ENCODE peak calls at places on chromosomes 5 and 9, in six cellular contexts. One of them, this sample, is unnamed.

GRCh38 chr5:8848997-8849585 is 696.8 kb downstream of the SEMA5A start:
- DNase-seq in activated T-cell treated with anti-CD3 and anti-CD28 coated beads, Interleukin-2, amount 50 U/mL, for 72 hours: no peak
- DNase-seq in iPS DF 19.7: no peak
- DNase-seq in cardiac fibroblast: peak
- DNase-seq in activated CD4-positive, alpha-beta T cell treated with anti-CD3 and anti-CD28 coated beads, Interleukin-2, amount 10 ng/mL, durations not matched to agents 7 days and 5 days: no peak
- DNase-seq in NCI-H1092: no peak
- DNase-seq in this sample: peak

GRCh38 chr5:9430306-9430705 is 115.6 kb downstream of the SEMA5A start:
- DNase-seq in activated T-cell treated with anti-CD3 and anti-CD28 coated beads, Interleukin-2, amount 50 U/mL, for 72 hours: no peak
- DNase-seq in iPS DF 19.7: no peak
- DNase-seq in cardiac fibroblast: no peak
- DNase-seq in activated CD4-positive, alpha-beta T cell treated with anti-CD3 and anti-CD28 coated beads, Interleukin-2, amount 10 ng/mL, durations not matched to agents 7 days and 5 days: no peak
- DNase-seq in NCI-H1092: no peak
- DNase-seq in this sample: no peak

GRCh38 chr5:1550287-1551076 is 26.7 kb upstream of the LPCAT1 start:
- DNase-seq in activated T-cell treated with anti-CD3 and anti-CD28 coated beads, Interleukin-2, amount 50 U/mL, for 72 hours: no peak
- DNase-seq in iPS DF 19.7: no peak
- DNase-seq in cardiac fibroblast: no peak
- DNase-seq in activated CD4-positive, alpha-beta T cell treated with anti-CD3 and anti-CD28 coated beads, Interleukin-2, amount 10 ng/mL, durations not matched to agents 7 days and 5 days: no peak
- DNase-seq in NCI-H1092: no peak
- DNase-seq in this sample: no peak

GRCh38 chr5:6545036-6545693 is 87.7 kb downstream of the NSUN2 start:
- DNase-seq in activated T-cell treated with anti-CD3 and anti-CD28 coated beads, Interleukin-2, amount 50 U/mL, for 72 hours: no peak
- DNase-seq in iPS DF 19.7: no peak
- DNase-seq in cardiac fibroblast: no peak
- DNase-seq in activated CD4-positive, alpha-beta T cell treated with anti-CD3 and anti-CD28 coated beads, Interleukin-2, amount 10 ng/mL, durations not matched to agents 7 days and 5 days: no peak
- DNase-seq in NCI-H1092: no peak
- DNase-seq in this sample: no peak

GRCh38 chr5:128408622-128409021 is 129.4 kb downstream of the FBN2 start:
- DNase-seq in activated T-cell treated with anti-CD3 and anti-CD28 coated beads, Interleukin-2, amount 50 U/mL, for 72 hours: no peak
- DNase-seq in iPS DF 19.7: no peak
- DNase-seq in cardiac fibroblast: no peak
- DNase-seq in activated CD4-positive, alpha-beta T cell treated with anti-CD3 and anti-CD28 coated beads, Interleukin-2, amount 10 ng/mL, durations not matched to agents 7 days and 5 days: no peak
- DNase-seq in NCI-H1092: no peak
- DNase-seq in this sample: peak

GRCh38 chr5:142283304-142283703 is 41.5 kb downstream of the SPRY4 start:
- DNase-seq in activated T-cell treated with anti-CD3 and anti-CD28 coated beads, Interleukin-2, amount 50 U/mL, for 72 hours: no peak
- DNase-seq in iPS DF 19.7: no peak
- DNase-seq in cardiac fibroblast: no peak
- DNase-seq in activated CD4-positive, alpha-beta T cell treated with anti-CD3 and anti-CD28 coated beads, Interleukin-2, amount 10 ng/mL, durations not matched to agents 7 days and 5 days: no peak
- DNase-seq in NCI-H1092: no peak
- DNase-seq in this sample: no peak

GRCh38 chr5:177469061-177469628 is 4.3 kb downstream of the DBN1 start:
- DNase-seq in activated T-cell treated with anti-CD3 and anti-CD28 coated beads, Interleukin-2, amount 50 U/mL, for 72 hours: no peak
- DNase-seq in iPS DF 19.7: no peak
- DNase-seq in cardiac fibroblast: peak
- DNase-seq in activated CD4-positive, alpha-beta T cell treated with anti-CD3 and anti-CD28 coated beads, Interleukin-2, amount 10 ng/mL, durations not matched to agents 7 days and 5 days: no peak
- DNase-seq in NCI-H1092: no peak
- DNase-seq in this sample: no peak

GRCh38 chr5:55232194-55232984 is 1.0 kb downstream of the CCNO start:
- DNase-seq in activated T-cell treated with anti-CD3 and anti-CD28 coated beads, Interleukin-2, amount 50 U/mL, for 72 hours: no peak
- DNase-seq in iPS DF 19.7: no peak
- DNase-seq in cardiac fibroblast: no peak
- DNase-seq in activated CD4-positive, alpha-beta T cell treated with anti-CD3 and anti-CD28 coated beads, Interleukin-2, amount 10 ng/mL, durations not matched to agents 7 days and 5 days: no peak
- DNase-seq in NCI-H1092: peak
- DNase-seq in this sample: no peak

GRCh38 chr5:133884525-133885311 is 83.7 kb downstream of the C5orf15 start:
- DNase-seq in activated T-cell treated with anti-CD3 and anti-CD28 coated beads, Interleukin-2, amount 50 U/mL, for 72 hours: no peak
- DNase-seq in iPS DF 19.7: no peak
- DNase-seq in cardiac fibroblast: peak
- DNase-seq in activated CD4-positive, alpha-beta T cell treated with anti-CD3 and anti-CD28 coated beads, Interleukin-2, amount 10 ng/mL, durations not matched to agents 7 days and 5 days: no peak
- DNase-seq in NCI-H1092: peak
- DNase-seq in this sample: no peak

GRCh38 chr5:76175051-76175666 is 92.0 kb downstream of the SV2C start:
- DNase-seq in activated T-cell treated with anti-CD3 and anti-CD28 coated beads, Interleukin-2, amount 50 U/mL, for 72 hours: peak
- DNase-seq in iPS DF 19.7: peak
- DNase-seq in cardiac fibroblast: peak
- DNase-seq in activated CD4-positive, alpha-beta T cell treated with anti-CD3 and anti-CD28 coated beads, Interleukin-2, amount 10 ng/mL, durations not matched to agents 7 days and 5 days: peak
- DNase-seq in NCI-H1092: peak
- DNase-seq in this sample: peak

GRCh38 chr9:81634437-81634836 is 54.9 kb downstream of the TLE1 start:
- DNase-seq in activated T-cell treated with anti-CD3 and anti-CD28 coated beads, Interleukin-2, amount 50 U/mL, for 72 hours: no peak
- DNase-seq in iPS DF 19.7: no peak
- DNase-seq in cardiac fibroblast: no peak
- DNase-seq in activated CD4-positive, alpha-beta T cell treated with anti-CD3 and anti-CD28 coated beads, Interleukin-2, amount 10 ng/mL, durations not matched to agents 7 days and 5 days: no peak
- DNase-seq in NCI-H1092: no peak
- DNase-seq in this sample: no peak

This sample was measured in astrocyte.